ENCODE peak calls at places on chromosome X, in seven cellular contexts. One of them, this sample, is unnamed.

GRCh38 chrX:135931644-135932487 is 38.4 kb downstream of the SAGE1 start:
- DNase-seq in T-helper 2 cell: no peak
- DNase-seq in SK-N-DZ: peak
- DNase-seq in A549: no peak
- DNase-seq in posterior vena cava: no peak
- DNase-seq in SJSA1: peak
- DNase-seq in GM12891: peak
- DNase-seq in this sample: no peak

GRCh38 chrX:74383611-74384010 is 37.7 kb upstream of the SLC16A2 start:
- DNase-seq in T-helper 2 cell: no peak
- DNase-seq in A549: peak
- DNase-seq in posterior vena cava: no peak
- DNase-seq in SK-N-DZ: peak
- DNase-seq in SJSA1: peak
- DNase-seq in GM12891: no peak
- DNase-seq in this sample: no peak

GRCh38 chrX:39907964-39908616 is 189.7 kb downstream of the BCOR start:
- DNase-seq in A549: peak
- DNase-seq in GM12891: no peak
- DNase-seq in SJSA1: peak
- DNase-seq in posterior vena cava: no peak
- DNase-seq in SK-N-DZ: no peak
- DNase-seq in T-helper 2 cell: no peak
- DNase-seq in this sample: peak

GRCh38 chrX:13380230-13380629 is 60.4 kb upstream of the ATXN3L start:
- DNase-seq in GM12891: no peak
- DNase-seq in posterior vena cava: no peak
- DNase-seq in T-helper 2 cell: no peak
- DNase-seq in SJSA1: no peak
- DNase-seq in SK-N-DZ: no peak
- DNase-seq in A549: no peak
- DNase-seq in this sample: no peak

GRCh38 chrX:39133971-39134370 is 332.7 kb downstream of the MID1IP1 start:
- DNase-seq in SJSA1: no peak
- DNase-seq in A549: no peak
- DNase-seq in GM12891: no peak
- DNase-seq in SK-N-DZ: peak
- DNase-seq in T-helper 2 cell: no peak
- DNase-seq in posterior vena cava: no peak
- DNase-seq in this sample: no peak

GRCh38 chrX:135530097-135530496 is 9.6 kb downstream of the INTS6L start:
- DNase-seq in SK-N-DZ: no peak
- DNase-seq in T-helper 2 cell: no peak
- DNase-seq in SJSA1: no peak
- DNase-seq in A549: no peak
- DNase-seq in GM12891: no peak
- DNase-seq in posterior vena cava: no peak
- DNase-seq in this sample: no peak

GRCh38 chrX:65926095-65927019 is 113.5 kb downstream of the VSIG4 start:
- DNase-seq in SK-N-DZ: no peak
- DNase-seq in posterior vena cava: no peak
- DNase-seq in GM12891: no peak
- DNase-seq in SJSA1: no peak
- DNase-seq in T-helper 2 cell: no peak
- DNase-seq in A549: no peak
- DNase-seq in this sample: no peak

GRCh38 chrX:21373637-21374162 is 518 bp upstream of the CNKSR2 start:
- DNase-seq in A549: peak
- DNase-seq in GM12891: no peak
- DNase-seq in posterior vena cava: peak
- DNase-seq in SJSA1: no peak
- DNase-seq in T-helper 2 cell: no peak
- DNase-seq in SK-N-DZ: peak
- DNase-seq in this sample: no peak

GRCh38 chrX:76183289-76184057 is 10.6 kb downstream of the PBDC1 start:
- DNase-seq in A549: no peak
- DNase-seq in SK-N-DZ: no peak
- DNase-seq in T-helper 2 cell: no peak
- DNase-seq in SJSA1: no peak
- DNase-seq in posterior vena cava: no peak
- DNase-seq in GM12891: no peak
- DNase-seq in this sample: no peak

GRCh38 chrX:18702362-18703195 is 4.9 kb upstream of the PPEF1 start:
- DNase-seq in A549: peak
- DNase-seq in GM12891: no peak
- DNase-seq in SJSA1: no peak
- DNase-seq in SK-N-DZ: no peak
- DNase-seq in posterior vena cava: no peak
- DNase-seq in T-helper 2 cell: no peak
- DNase-seq in this sample: no peak

GRCh38 chrX:132101799-132102198 is 26.0 kb downstream of the FRMD7 start:
- DNase-seq in GM12891: no peak
- DNase-seq in SK-N-DZ: no peak
- DNase-seq in posterior vena cava: no peak
- DNase-seq in A549: no peak
- DNase-seq in T-helper 2 cell: no peak
- DNase-seq in SJSA1: no peak
- DNase-seq in this sample: no peak

GRCh38 chrX:39613997-39614679 is 483.6 kb downstream of the BCOR start:
- DNase-seq in SK-N-DZ: no peak
- DNase-seq in T-helper 2 cell: no peak
- DNase-seq in GM12891: no peak
- DNase-seq in posterior vena cava: no peak
- DNase-seq in SJSA1: no peak
- DNase-seq in A549: no peak
- DNase-seq in this sample: no peak

GRCh38 chrX:1215123-1215823 is 2.8 kb upstream of the CRLF2 start:
- DNase-seq in posterior vena cava: peak
- DNase-seq in A549: no peak
- DNase-seq in T-helper 2 cell: no peak
- DNase-seq in GM12891: no peak
- DNase-seq in SK-N-DZ: no peak
- DNase-seq in SJSA1: no peak
- DNase-seq in this sample: no peak